ENCODE peak calls at places on chromosomes 16 and 17, in eight cellular contexts. K is KBM-7; Y is Kasumi-1; D is BE2C; R is stimulated activated naive CD4-positive, alpha-beta T cell; B is HEK293T; Q is NCI-H1105; X is upper lobe of right lung. V is an unnamed sample.

GRCh38 chr17:63444457-63444856 is 1.6 kb downstream of the CYB561 start:
- DNase-seq in K (no peak), Y (no peak), D (no peak), R (no peak), B (no peak), Q (no peak), X (no peak), V (no peak)

GRCh38 chr17:5837055-5837491 is 233.1 kb upstream of the WSCD1 start:
- DNase-seq in K (no peak), Y (no peak), D (no peak), R (no peak), B (no peak), Q (no peak), X (no peak), V (no peak)

GRCh38 chr16:67185866-67186134 is 2.0 kb upstream of the MATCAP1 start:
- DNase-seq in K (no peak), Y (no peak), D (no peak), R (no peak), B (no peak), Q (no peak), X (no peak), V (no peak)

GRCh38 chr17:8163978-8164814 is 1.4 kb upstream of the VAMP2 start:
- DNase-seq in K (peak), Y (peak), D (no peak), R (peak), B (no peak), Q (no peak), X (peak), V (no peak)

GRCh38 chr16:53224932-53225533 is 170.2 kb downstream of the CHD9 start:
- DNase-seq in K (peak), Y (no peak), D (no peak), R (no peak), B (no peak), Q (no peak), X (no peak), V (no peak)

GRCh38 chr17:37392024-37392590 is 14.5 kb downstream of the ACACA start:
- DNase-seq in K (no peak), Y (no peak), D (no peak), R (no peak), B (no peak), Q (no peak), X (no peak), V (no peak)

GRCh38 chr17:55089251-55089650 is 120.7 kb downstream of the STXBP4 start:
- DNase-seq in K (no peak), Y (no peak), D (no peak), R (no peak), B (no peak), Q (no peak), X (no peak), V (no peak)

GRCh38 chr17:82272495-82273326 is 789 bp downstream of the CSNK1D start:
- DNase-seq in K (peak), Y (peak), D (peak), R (peak), B (peak), Q (no peak), X (peak), V (no peak)

GRCh38 chr16:67169642-67170167 is 633 bp upstream of the NOL3 start:
- DNase-seq in K (peak), Y (no peak), D (peak), R (peak), B (peak), Q (peak), X (no peak), V (no peak)

GRCh38 chr16:6517321-6517720 is 815.3 kb upstream of the RBFOX1 start:
- DNase-seq in K (no peak), Y (no peak), D (no peak), R (no peak), B (no peak), Q (no peak), X (no peak), V (no peak)

GRCh38 chr17:77604301-77605031 is 354.0 kb upstream of the TNRC6C start:
- DNase-seq in K (no peak), Y (no peak), D (no peak), R (no peak), B (no peak), Q (no peak), X (peak), V (no peak)

GRCh38 chr17:37844158-37844976 is 79.8 kb upstream of the TBC1D3K start:
- DNase-seq in K (peak), Y (peak), D (peak), R (peak), B (peak), Q (no peak), X (peak), V (no peak)

GRCh38 chr17:78318407-78318806 is 41.5 kb downstream of the SOCS3 start:
- DNase-seq in K (no peak), Y (no peak), D (no peak), R (no peak), B (no peak), Q (no peak), X (no peak), V (no peak)

GRCh38 chr17:57672205-57672632 is 72.9 kb downstream of the CCDC182 start:
- DNase-seq in K (no peak), Y (peak), D (no peak), R (no peak), B (no peak), Q (no peak), X (no peak), V (no peak)

GRCh38 chr17:42484304-42484703 is 25.6 kb downstream of the ATP6V0A1 start:
- DNase-seq in K (no peak), Y (peak), D (no peak), R (peak), B (no peak), Q (no peak), X (no peak), V (no peak)

GRCh38 chr16:11534262-11534661 is 52.5 kb downstream of the LITAF start:
- DNase-seq in K (no peak), Y (no peak), D (no peak), R (no peak), B (no peak), Q (no peak), X (no peak), V (no peak)

GRCh38 chr17:59330314-59330942 is 1.0 kb upstream of the YPEL2 start:
- DNase-seq in K (no peak), Y (no peak), D (no peak), R (no peak), B (no peak), Q (no peak), X (peak), V (no peak)

GRCh38 chr17:31811021-31811565 is 48.0 kb downstream of the COPRS start:
- DNase-seq in K (peak), Y (peak), D (no peak), R (no peak), B (no peak), Q (no peak), X (no peak), V (peak)

GRCh38 chr17:376936-377863 is 24.6 kb upstream of the RPH3AL start:
- DNase-seq in K (peak), Y (no peak), D (no peak), R (no peak), B (no peak), Q (no peak), X (peak), V (no peak)

GRCh38 chr16:15775209-15775608 is 81.6 kb downstream of the MYH11 start:
- DNase-seq in K (peak), Y (no peak), D (peak), R (no peak), B (peak), Q (no peak), X (no peak), V (peak)

GRCh38 chr17:70426752-70427151 is 257.4 kb downstream of the KCNJ2 start:
- DNase-seq in K (no peak), Y (no peak), D (no peak), R (no peak), B (no peak), Q (no peak), X (no peak), V (no peak)

GRCh38 chr17:83053021-83053778 is 26.2 kb upstream of the METRNL start:
- DNase-seq in K (no peak), Y (no peak), D (peak), R (no peak), B (no peak), Q (no peak), X (peak), V (no peak)

GRCh38 chr16:67542464-67542863 is 13.8 kb downstream of the RIPOR1 start:
- DNase-seq in K (peak), Y (peak), D (peak), R (peak), B (peak), Q (no peak), X (peak), V (no peak)

GRCh38 chr16:83335076-83335475 is 472.7 kb upstream of the HSBP1 start:
- DNase-seq in K (no peak), Y (no peak), D (no peak), R (no peak), B (no peak), Q (no peak), X (no peak), V (no peak)

GRCh38 chr17:77332034-77332971 is 191.5 kb downstream of the SEC14L1 start:
- DNase-seq in K (no peak), Y (no peak), D (no peak), R (peak), B (no peak), Q (no peak), X (peak), V (no peak)

GRCh38 chr16:49911430-49911829 is 55.5 kb upstream of the ZNF423 start:
- DNase-seq in K (no peak), Y (no peak), D (no peak), R (no peak), B (no peak), Q (no peak), X (no peak), V (no peak)

GRCh38 chr17:31564883-31565297 is 173.4 kb downstream of the RAB11FIP4 start:
- DNase-seq in K (peak), Y (peak), D (no peak), R (no peak), B (no peak), Q (no peak), X (no peak), V (no peak)

GRCh38 chr17:79044462-79044861 is 20.5 kb downstream of the C1QTNF1 start:
- DNase-seq in K (no peak), Y (no peak), D (no peak), R (no peak), B (no peak), Q (no peak), X (peak), V (no peak)

GRCh38 chr17:74805543-74805991 is 29.4 kb upstream of the NAT9 start:
- DNase-seq in K (no peak), Y (no peak), D (no peak), R (no peak), B (no peak), Q (no peak), X (no peak), V (no peak)